ENCODE peak calls at places on chromosomes 3 and 15, in seven cellular contexts. One of them, this sample, is unnamed.

GRCh38 chr3:136995652-136996051 is 37.9 kb downstream of the IL20RB start:
- DNase-seq in B cell: no peak
- DNase-seq in tibial artery: no peak
- DNase-seq in type B pancreatic cell: no peak
- DNase-seq in SK-N-SH: no peak
- DNase-seq in IMR-90: no peak
- DNase-seq in astrocyte: no peak
- DNase-seq in this sample: no peak

GRCh38 chr3:84980011-84980410 is 21.2 kb downstream of the CADM2 start:
- DNase-seq in B cell: no peak
- DNase-seq in tibial artery: no peak
- DNase-seq in type B pancreatic cell: no peak
- DNase-seq in SK-N-SH: peak; percentile 10
- DNase-seq in IMR-90: no peak
- DNase-seq in astrocyte: no peak
- DNase-seq in this sample: no peak

GRCh38 chr3:32432045-32432710 is 40.5 kb downstream of the CMTM7 start:
- DNase-seq in B cell: no peak
- DNase-seq in tibial artery: no peak
- DNase-seq in type B pancreatic cell: no peak
- DNase-seq in SK-N-SH: no peak
- DNase-seq in IMR-90: no peak
- DNase-seq in astrocyte: no peak
- DNase-seq in this sample: no peak

GRCh38 chr3:172524611-172525010 is 1.4 kb upstream of the TNFSF10 start:
- DNase-seq in B cell: no peak
- DNase-seq in tibial artery: no peak
- DNase-seq in type B pancreatic cell: no peak
- DNase-seq in SK-N-SH: no peak
- DNase-seq in IMR-90: peak; percentile 86
- DNase-seq in astrocyte: peak; percentile 76
- DNase-seq in this sample: no peak

GRCh38 chr15:66071160-66071559 is 182.4 kb downstream of the MEGF11 start:
- DNase-seq in B cell: no peak
- DNase-seq in tibial artery: no peak
- DNase-seq in type B pancreatic cell: no peak
- DNase-seq in SK-N-SH: no peak
- DNase-seq in IMR-90: no peak
- DNase-seq in astrocyte: no peak
- DNase-seq in this sample: no peak

GRCh38 chr3:53092942-53093341 is 37.3 kb downstream of the RFT1 start:
- DNase-seq in B cell: no peak
- DNase-seq in tibial artery: no peak
- DNase-seq in type B pancreatic cell: no peak
- DNase-seq in SK-N-SH: no peak
- DNase-seq in IMR-90: no peak
- DNase-seq in astrocyte: no peak
- DNase-seq in this sample: no peak

GRCh38 chr15:69537888-69538287 is 85.3 kb downstream of the RPLP1 start:
- DNase-seq in B cell: no peak
- DNase-seq in tibial artery: no peak
- DNase-seq in type B pancreatic cell: no peak
- DNase-seq in SK-N-SH: peak; percentile 67
- DNase-seq in IMR-90: no peak
- DNase-seq in astrocyte: no peak
- DNase-seq in this sample: no peak

GRCh38 chr3:148957586-148957985 is 33.8 kb upstream of the GYG1 start:
- DNase-seq in B cell: no peak
- DNase-seq in tibial artery: no peak
- DNase-seq in type B pancreatic cell: no peak
- DNase-seq in SK-N-SH: no peak
- DNase-seq in IMR-90: no peak
- DNase-seq in astrocyte: no peak
- DNase-seq in this sample: no peak

GRCh38 chr3:10437995-10438901 is 67.1 kb downstream of the ATP2B2 start:
- DNase-seq in B cell: no peak
- DNase-seq in tibial artery: no peak
- DNase-seq in type B pancreatic cell: no peak
- DNase-seq in SK-N-SH: no peak
- DNase-seq in IMR-90: peak; percentile 96
- DNase-seq in astrocyte: peak; percentile 90
- DNase-seq in this sample: peak; percentile 64

GRCh38 chr15:81155375-81156218 is 21.5 kb downstream of the CFAP161 start:
- DNase-seq in B cell: no peak
- DNase-seq in tibial artery: no peak
- DNase-seq in type B pancreatic cell: no peak
- DNase-seq in SK-N-SH: peak; percentile 46
- DNase-seq in IMR-90: peak; percentile 77
- DNase-seq in astrocyte: peak; percentile 22
- DNase-seq in this sample: no peak

GRCh38 chr3:175956964-175957363 is 1097.8 kb downstream of the NAALADL2 start:
- DNase-seq in B cell: no peak
- DNase-seq in tibial artery: no peak
- DNase-seq in type B pancreatic cell: no peak
- DNase-seq in SK-N-SH: no peak
- DNase-seq in IMR-90: peak; percentile 10
- DNase-seq in astrocyte: no peak
- DNase-seq in this sample: no peak

DNA sequence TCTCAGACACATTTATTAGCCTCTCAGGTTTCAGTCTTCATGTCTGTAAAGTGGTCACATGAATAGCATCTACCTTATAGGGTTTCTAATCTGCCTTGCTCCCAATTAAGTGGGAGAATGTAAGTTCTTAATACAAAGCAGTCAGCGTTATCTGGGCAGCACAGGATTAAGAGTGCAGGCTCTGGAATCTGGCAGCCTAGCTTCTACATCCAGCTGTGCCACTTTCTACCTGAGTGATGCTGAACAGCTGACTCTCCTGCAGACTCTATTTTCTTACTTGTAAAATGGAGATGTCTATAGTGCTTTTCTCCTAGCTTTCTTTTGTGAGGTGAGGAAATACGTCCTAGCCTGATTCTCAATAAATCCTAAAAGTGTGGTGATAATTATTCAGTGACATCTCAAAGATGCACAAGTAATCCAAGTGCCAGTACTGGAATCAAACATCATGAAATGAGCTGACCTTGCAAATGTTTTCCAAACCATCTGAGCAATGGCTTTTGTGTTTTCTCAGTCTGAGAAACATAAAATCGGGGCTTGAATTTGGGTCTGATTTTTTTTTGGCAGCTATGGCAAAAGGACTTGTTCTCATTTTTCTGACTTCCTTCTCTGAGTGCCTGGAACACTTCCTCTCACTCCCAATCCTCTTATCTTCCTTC is 232.2 kb upstream of the FEZF2 start:
- DNase-seq in B cell: no peak
- DNase-seq in tibial artery: no peak
- DNase-seq in type B pancreatic cell: no peak
- DNase-seq in SK-N-SH: no peak
- DNase-seq in IMR-90: no peak
- DNase-seq in astrocyte: no peak
- DNase-seq in this sample: no peak
- TF ChIP-seq CTCF in B cell: no peak
- TF ChIP-seq CTCF in tibial artery: no peak
- TF ChIP-seq CTCF in type B pancreatic cell: no peak
- TF ChIP-seq CTCF in SK-N-SH: no peak
- TF ChIP-seq CTCF in IMR-90: no peak
- TF ChIP-seq CTCF in astrocyte: no peak
- TF ChIP-seq CTCF in this sample: no peak

GRCh38 chr3:80556728-80557127 is 788.9 kb upstream of the ROBO1 start:
- DNase-seq in B cell: no peak
- DNase-seq in tibial artery: no peak
- DNase-seq in type B pancreatic cell: no peak
- DNase-seq in SK-N-SH: no peak
- DNase-seq in IMR-90: no peak
- DNase-seq in astrocyte: no peak
- DNase-seq in this sample: no peak

GRCh38 chr3:80564391-80564790 is 796.6 kb upstream of the ROBO1 start:
- DNase-seq in B cell: no peak
- DNase-seq in tibial artery: no peak
- DNase-seq in type B pancreatic cell: no peak
- DNase-seq in SK-N-SH: no peak
- DNase-seq in IMR-90: no peak
- DNase-seq in astrocyte: no peak
- DNase-seq in this sample: no peak

GRCh38 chr3:80554304-80554703 is 786.5 kb upstream of the ROBO1 start:
- DNase-seq in B cell: no peak
- DNase-seq in tibial artery: no peak
- DNase-seq in type B pancreatic cell: no peak
- DNase-seq in SK-N-SH: no peak
- DNase-seq in IMR-90: no peak
- DNase-seq in astrocyte: no peak
- DNase-seq in this sample: no peak

DNA sequence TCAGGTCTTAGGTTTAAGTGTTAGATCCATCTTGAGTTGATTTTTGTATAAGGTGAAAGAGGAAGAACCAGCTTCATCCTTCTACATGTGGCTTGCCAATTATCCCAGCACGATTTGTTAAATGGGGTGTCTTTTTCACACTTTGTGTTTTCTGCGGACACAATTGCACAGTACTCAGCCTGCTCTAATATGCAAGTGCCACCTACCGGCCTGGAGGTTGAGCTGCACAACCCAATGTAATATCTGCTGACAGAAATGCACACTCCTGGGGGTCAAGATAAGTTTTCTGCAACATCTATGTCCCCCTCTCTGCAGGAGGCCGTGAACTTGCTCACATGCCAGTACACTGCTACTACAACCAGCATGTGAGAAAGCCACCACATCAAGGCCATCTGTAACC is 791.9 kb upstream of the ROBO1 start:
- DNase-seq in B cell: no peak
- DNase-seq in tibial artery: no peak
- DNase-seq in type B pancreatic cell: no peak
- DNase-seq in SK-N-SH: no peak
- DNase-seq in IMR-90: no peak
- DNase-seq in astrocyte: no peak
- DNase-seq in this sample: no peak
- TF ChIP-seq CTCF in B cell: no peak
- TF ChIP-seq CTCF in tibial artery: no peak
- TF ChIP-seq CTCF in type B pancreatic cell: no peak
- TF ChIP-seq CTCF in SK-N-SH: peak; percentile 42
- TF ChIP-seq CTCF in IMR-90: no peak
- TF ChIP-seq CTCF in astrocyte: no peak
- TF ChIP-seq CTCF in this sample: no peak

GRCh38 chr3:124395584-124396340 is 334.5 kb upstream of the UMPS start:
- DNase-seq in B cell: no peak
- DNase-seq in tibial artery: peak; percentile 90
- DNase-seq in type B pancreatic cell: no peak
- DNase-seq in SK-N-SH: peak; percentile 82
- DNase-seq in IMR-90: peak; percentile 6
- DNase-seq in astrocyte: no peak
- DNase-seq in this sample: no peak

GRCh38 chr3:124396397-124396796 is 333.9 kb upstream of the UMPS start:
- DNase-seq in B cell: no peak
- DNase-seq in tibial artery: no peak
- DNase-seq in type B pancreatic cell: no peak
- DNase-seq in SK-N-SH: no peak
- DNase-seq in IMR-90: no peak
- DNase-seq in astrocyte: no peak
- DNase-seq in this sample: no peak

GRCh38 chr3:124393340-124393739 is 336.9 kb upstream of the UMPS start:
- DNase-seq in B cell: no peak
- DNase-seq in tibial artery: no peak
- DNase-seq in type B pancreatic cell: no peak
- DNase-seq in SK-N-SH: no peak
- DNase-seq in IMR-90: no peak
- DNase-seq in astrocyte: no peak
- DNase-seq in this sample: no peak

GRCh38 chr3:124395165-124395564 is 335.1 kb upstream of the UMPS start:
- DNase-seq in B cell: no peak
- DNase-seq in tibial artery: no peak
- DNase-seq in type B pancreatic cell: no peak
- DNase-seq in SK-N-SH: no peak
- DNase-seq in IMR-90: no peak
- DNase-seq in astrocyte: no peak
- DNase-seq in this sample: no peak

GRCh38 chr3:124391774-124392173 is 338.5 kb upstream of the UMPS start:
- DNase-seq in B cell: no peak
- DNase-seq in tibial artery: no peak
- DNase-seq in type B pancreatic cell: no peak
- DNase-seq in SK-N-SH: no peak
- DNase-seq in IMR-90: no peak
- DNase-seq in astrocyte: no peak
- DNase-seq in this sample: no peak
- TF ChIP-seq CTCF in B cell: no peak
- TF ChIP-seq CTCF in tibial artery: no peak
- TF ChIP-seq CTCF in type B pancreatic cell: peak; percentile 32
- TF ChIP-seq CTCF in SK-N-SH: peak; percentile 13
- TF ChIP-seq CTCF in IMR-90: no peak
- TF ChIP-seq CTCF in astrocyte: no peak
- TF ChIP-seq CTCF in this sample: no peak

DNA sequence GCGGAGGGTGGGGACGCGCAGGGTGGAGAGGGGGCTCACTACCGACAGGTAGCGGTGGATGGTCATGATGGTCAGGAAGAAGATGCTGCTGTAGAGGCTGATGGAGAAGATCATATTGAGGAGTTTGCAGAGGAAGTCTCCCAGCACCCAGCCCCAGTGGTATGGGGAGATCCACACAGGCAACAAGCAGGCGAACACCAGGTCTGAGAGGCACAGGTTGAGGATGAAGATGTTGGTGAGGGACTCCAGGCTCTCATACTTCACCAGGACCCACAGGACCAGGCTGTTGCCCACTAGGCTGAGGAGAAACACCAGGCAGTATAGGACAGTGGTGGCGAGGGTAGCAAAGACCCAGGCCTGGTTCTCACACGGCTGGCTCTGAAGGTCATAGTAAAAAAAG is 5.8 kb downstream of the XCR1 start:
- DNase-seq in B cell: no peak
- DNase-seq in tibial artery: no peak
- DNase-seq in type B pancreatic cell: no peak
- DNase-seq in SK-N-SH: no peak
- DNase-seq in IMR-90: no peak
- DNase-seq in astrocyte: no peak
- DNase-seq in this sample: no peak
- TF ChIP-seq CTCF in B cell: no peak
- TF ChIP-seq CTCF in tibial artery: no peak
- TF ChIP-seq CTCF in type B pancreatic cell: no peak
- TF ChIP-seq CTCF in SK-N-SH: no peak
- TF ChIP-seq CTCF in IMR-90: no peak
- TF ChIP-seq CTCF in astrocyte: no peak
- TF ChIP-seq CTCF in this sample: no peak